ENCODE peak calls at places on chromosomes 2 and 18, in eight cellular contexts. One of them, this sample, is unnamed.

GRCh38 chr2:167135691-167136090 is 247.4 kb downstream of the XIRP2 start:
- DNase-seq in CD8-positive, alpha-beta T cell: no peak
- DNase-seq in uterus: no peak
- DNase-seq in neural crest cell: no peak
- DNase-seq in cardiac fibroblast: peak
- DNase-seq in fibroblast of pulmonary artery: peak
- DNase-seq in pancreas: no peak
- DNase-seq in MCF 10A: no peak
- DNase-seq in this sample: no peak

GRCh38 chr18:77129150-77129551 is 3.4 kb downstream of the MBP start:
- DNase-seq in neural crest cell: no peak
- DNase-seq in uterus: peak
- DNase-seq in MCF 10A: peak
- DNase-seq in CD8-positive, alpha-beta T cell: no peak
- DNase-seq in fibroblast of pulmonary artery: peak
- DNase-seq in cardiac fibroblast: peak
- DNase-seq in pancreas: no peak
- DNase-seq in this sample: no peak

GRCh38 chr2:231671617-231672350 is 36.5 kb upstream of the PTMA start:
- DNase-seq in MCF 10A: no peak
- DNase-seq in neural crest cell: no peak
- DNase-seq in pancreas: no peak
- DNase-seq in uterus: no peak
- DNase-seq in cardiac fibroblast: no peak
- DNase-seq in CD8-positive, alpha-beta T cell: no peak
- DNase-seq in fibroblast of pulmonary artery: no peak
- DNase-seq in this sample: peak

GRCh38 chr18:7066965-7067555 is 50.5 kb downstream of the LAMA1 start:
- DNase-seq in neural crest cell: no peak
- DNase-seq in uterus: no peak
- DNase-seq in CD8-positive, alpha-beta T cell: no peak
- DNase-seq in fibroblast of pulmonary artery: peak
- DNase-seq in pancreas: no peak
- DNase-seq in MCF 10A: no peak
- DNase-seq in cardiac fibroblast: peak
- DNase-seq in this sample: no peak

GRCh38 chr2:100767224-100767653 is 52.7 kb upstream of the NPAS2 start:
- DNase-seq in pancreas: no peak
- DNase-seq in fibroblast of pulmonary artery: peak
- DNase-seq in cardiac fibroblast: peak
- DNase-seq in neural crest cell: no peak
- DNase-seq in MCF 10A: peak
- DNase-seq in uterus: no peak
- DNase-seq in CD8-positive, alpha-beta T cell: no peak
- DNase-seq in this sample: no peak

GRCh38 chr2:221518201-221518936 is 53.7 kb downstream of the EPHA4 start:
- DNase-seq in cardiac fibroblast: no peak
- DNase-seq in uterus: peak
- DNase-seq in fibroblast of pulmonary artery: peak
- DNase-seq in pancreas: no peak
- DNase-seq in neural crest cell: no peak
- DNase-seq in CD8-positive, alpha-beta T cell: peak
- DNase-seq in MCF 10A: no peak
- DNase-seq in this sample: no peak

GRCh38 chr2:227460833-227461232 is 11.1 kb upstream of the AGFG1 start:
- DNase-seq in fibroblast of pulmonary artery: no peak
- DNase-seq in cardiac fibroblast: peak
- DNase-seq in pancreas: no peak
- DNase-seq in uterus: no peak
- DNase-seq in MCF 10A: no peak
- DNase-seq in neural crest cell: no peak
- DNase-seq in CD8-positive, alpha-beta T cell: no peak
- DNase-seq in this sample: no peak

GRCh38 chr18:48990497-48991298 is 39.9 kb upstream of the SMAD7 start:
- DNase-seq in pancreas: no peak
- DNase-seq in CD8-positive, alpha-beta T cell: no peak
- DNase-seq in fibroblast of pulmonary artery: peak
- DNase-seq in neural crest cell: no peak
- DNase-seq in uterus: no peak
- DNase-seq in MCF 10A: peak
- DNase-seq in cardiac fibroblast: peak
- DNase-seq in this sample: no peak

GRCh38 chr2:12619975-12620374 is 96.8 kb upstream of the TRIB2 start:
- DNase-seq in cardiac fibroblast: peak
- DNase-seq in MCF 10A: peak
- DNase-seq in fibroblast of pulmonary artery: peak
- DNase-seq in pancreas: no peak
- DNase-seq in neural crest cell: no peak
- DNase-seq in CD8-positive, alpha-beta T cell: no peak
- DNase-seq in uterus: no peak
- DNase-seq in this sample: no peak

GRCh38 chr2:219300022-219300421 is 9.2 kb downstream of the PTPRN start:
- DNase-seq in cardiac fibroblast: no peak
- DNase-seq in pancreas: no peak
- DNase-seq in uterus: no peak
- DNase-seq in neural crest cell: no peak
- DNase-seq in MCF 10A: no peak
- DNase-seq in fibroblast of pulmonary artery: no peak
- DNase-seq in CD8-positive, alpha-beta T cell: no peak
- DNase-seq in this sample: no peak

GRCh38 chr18:74489631-74490030 is 6.5 kb upstream of the CNDP2 start:
- DNase-seq in MCF 10A: no peak
- DNase-seq in cardiac fibroblast: peak
- DNase-seq in pancreas: no peak
- DNase-seq in uterus: no peak
- DNase-seq in neural crest cell: no peak
- DNase-seq in CD8-positive, alpha-beta T cell: no peak
- DNase-seq in fibroblast of pulmonary artery: peak
- DNase-seq in this sample: no peak

GRCh38 chr2:96692094-96692971 is 47.5 kb downstream of the LMAN2L start:
- DNase-seq in uterus: no peak
- DNase-seq in neural crest cell: no peak
- DNase-seq in MCF 10A: no peak
- DNase-seq in CD8-positive, alpha-beta T cell: no peak
- DNase-seq in fibroblast of pulmonary artery: no peak
- DNase-seq in pancreas: no peak
- DNase-seq in cardiac fibroblast: no peak
- DNase-seq in this sample: no peak

GRCh38 chr18:45019469-45019868 is 338.8 kb downstream of the SETBP1 start:
- DNase-seq in uterus: no peak
- DNase-seq in CD8-positive, alpha-beta T cell: no peak
- DNase-seq in cardiac fibroblast: no peak
- DNase-seq in neural crest cell: no peak
- DNase-seq in pancreas: no peak
- DNase-seq in MCF 10A: no peak
- DNase-seq in fibroblast of pulmonary artery: no peak
- DNase-seq in this sample: no peak

GRCh38 chr2:44291281-44292248 is 16.3 kb downstream of the SLC3A1 start:
- DNase-seq in neural crest cell: no peak
- DNase-seq in CD8-positive, alpha-beta T cell: no peak
- DNase-seq in fibroblast of pulmonary artery: peak
- DNase-seq in MCF 10A: peak
- DNase-seq in cardiac fibroblast: peak
- DNase-seq in uterus: peak
- DNase-seq in pancreas: peak
- DNase-seq in this sample: no peak

GRCh38 chr2:127045792-127046501 is 61.0 kb downstream of the BIN1 start:
- DNase-seq in neural crest cell: no peak
- DNase-seq in cardiac fibroblast: no peak
- DNase-seq in pancreas: peak
- DNase-seq in MCF 10A: no peak
- DNase-seq in uterus: no peak
- DNase-seq in CD8-positive, alpha-beta T cell: no peak
- DNase-seq in fibroblast of pulmonary artery: no peak
- DNase-seq in this sample: no peak

GRCh38 chr2:217433522-217433921 is 569.3 kb downstream of the TNS1 start:
- DNase-seq in cardiac fibroblast: no peak
- DNase-seq in pancreas: no peak
- DNase-seq in fibroblast of pulmonary artery: no peak
- DNase-seq in uterus: peak
- DNase-seq in neural crest cell: no peak
- DNase-seq in MCF 10A: no peak
- DNase-seq in CD8-positive, alpha-beta T cell: no peak
- DNase-seq in this sample: no peak

GRCh38 chr2:189285962-189286648 is 106.5 kb upstream of the COL5A2 start:
- DNase-seq in neural crest cell: no peak
- DNase-seq in fibroblast of pulmonary artery: peak
- DNase-seq in MCF 10A: peak
- DNase-seq in CD8-positive, alpha-beta T cell: no peak
- DNase-seq in uterus: peak
- DNase-seq in cardiac fibroblast: peak
- DNase-seq in pancreas: no peak
- DNase-seq in this sample: no peak

GRCh38 chr2:73892631-73893329 is at the start of gene ACTG2:
- DNase-seq in pancreas: no peak
- DNase-seq in cardiac fibroblast: no peak
- DNase-seq in uterus: peak
- DNase-seq in fibroblast of pulmonary artery: no peak
- DNase-seq in CD8-positive, alpha-beta T cell: no peak
- DNase-seq in MCF 10A: no peak
- DNase-seq in neural crest cell: no peak
- DNase-seq in this sample: no peak

GRCh38 chr2:62760555-62760954 is 55.0 kb downstream of the EHBP1 start:
- DNase-seq in cardiac fibroblast: peak
- DNase-seq in pancreas: no peak
- DNase-seq in fibroblast of pulmonary artery: peak
- DNase-seq in CD8-positive, alpha-beta T cell: no peak
- DNase-seq in MCF 10A: peak
- DNase-seq in uterus: no peak
- DNase-seq in neural crest cell: no peak
- DNase-seq in this sample: no peak

GRCh38 chr2:230441188-230441897 is 25.3 kb downstream of the SP100 start:
- DNase-seq in cardiac fibroblast: peak
- DNase-seq in pancreas: no peak
- DNase-seq in MCF 10A: no peak
- DNase-seq in CD8-positive, alpha-beta T cell: peak
- DNase-seq in fibroblast of pulmonary artery: peak
- DNase-seq in neural crest cell: no peak
- DNase-seq in uterus: no peak
- DNase-seq in this sample: no peak

GRCh38 chr2:99598435-99598834 is 108.6 kb upstream of the REV1 start:
- DNase-seq in pancreas: no peak
- DNase-seq in uterus: no peak
- DNase-seq in neural crest cell: no peak
- DNase-seq in CD8-positive, alpha-beta T cell: no peak
- DNase-seq in fibroblast of pulmonary artery: no peak
- DNase-seq in cardiac fibroblast: no peak
- DNase-seq in MCF 10A: no peak
- DNase-seq in this sample: no peak

GRCh38 chr18:61833387-61833786 is 59.4 kb downstream of the RNF152 start:
- DNase-seq in cardiac fibroblast: peak
- DNase-seq in fibroblast of pulmonary artery: peak
- DNase-seq in MCF 10A: no peak
- DNase-seq in neural crest cell: no peak
- DNase-seq in pancreas: no peak
- DNase-seq in CD8-positive, alpha-beta T cell: no peak
- DNase-seq in uterus: no peak
- DNase-seq in this sample: no peak
- TF ChIP-seq CTCF in cardiac fibroblast: no peak
- TF ChIP-seq CTCF in fibroblast of pulmonary artery: no peak
- TF ChIP-seq CTCF in MCF 10A: no peak
- TF ChIP-seq CTCF in neural crest cell: no peak
- TF ChIP-seq CTCF in pancreas: no peak
- TF ChIP-seq CTCF in CD8-positive, alpha-beta T cell: no peak
- TF ChIP-seq CTCF in uterus: no peak
- TF ChIP-seq CTCF in this sample: no peak

GRCh38 chr2:49616800-49617199 is 462.5 kb upstream of the FSHR start:
- DNase-seq in MCF 10A: peak
- DNase-seq in neural crest cell: no peak
- DNase-seq in uterus: no peak
- DNase-seq in pancreas: no peak
- DNase-seq in CD8-positive, alpha-beta T cell: no peak
- DNase-seq in cardiac fibroblast: peak
- DNase-seq in fibroblast of pulmonary artery: peak
- DNase-seq in this sample: no peak
- TF ChIP-seq CTCF in MCF 10A: peak
- TF ChIP-seq CTCF in neural crest cell: peak
- TF ChIP-seq CTCF in uterus: peak
- TF ChIP-seq CTCF in pancreas: no peak
- TF ChIP-seq CTCF in CD8-positive, alpha-beta T cell: no peak
- TF ChIP-seq CTCF in cardiac fibroblast: peak
- TF ChIP-seq CTCF in fibroblast of pulmonary artery: peak
- TF ChIP-seq CTCF in this sample: peak

DNA sequence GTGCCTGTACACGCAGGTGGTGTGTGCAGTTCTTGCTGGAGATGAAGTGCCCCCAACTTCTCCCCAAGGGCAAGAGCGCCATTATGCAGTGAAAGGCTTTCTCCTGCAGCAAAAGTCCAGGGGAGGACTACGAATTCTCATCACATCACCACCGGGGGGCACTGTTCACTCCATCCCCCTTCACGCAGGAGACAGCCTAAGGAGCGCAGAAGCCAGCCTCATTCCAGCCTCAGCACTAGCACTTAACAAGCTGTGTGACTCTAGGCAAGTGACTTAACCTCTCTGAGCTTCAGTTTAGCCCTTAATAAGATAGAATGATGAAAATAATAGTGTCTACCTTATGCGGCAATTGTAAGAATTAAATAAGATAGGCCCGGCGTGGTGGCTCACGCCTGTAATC is 32.3 kb downstream of the DNMT3A start:
- DNase-seq in neural crest cell: peak
- DNase-seq in pancreas: no peak
- DNase-seq in MCF 10A: peak
- DNase-seq in uterus: no peak
- DNase-seq in cardiac fibroblast: peak
- DNase-seq in fibroblast of pulmonary artery: peak
- DNase-seq in CD8-positive, alpha-beta T cell: peak
- DNase-seq in this sample: peak
- TF ChIP-seq CTCF in neural crest cell: peak
- TF ChIP-seq CTCF in pancreas: no peak
- TF ChIP-seq CTCF in MCF 10A: peak
- TF ChIP-seq CTCF in uterus: peak
- TF ChIP-seq CTCF in cardiac fibroblast: peak
- TF ChIP-seq CTCF in fibroblast of pulmonary artery: peak
- TF ChIP-seq CTCF in CD8-positive, alpha-beta T cell: peak
- TF ChIP-seq CTCF in this sample: peak

GRCh38 chr2:134462275-134462674 is 208.4 kb downstream of the MGAT5 start:
- DNase-seq in cardiac fibroblast: no peak
- DNase-seq in pancreas: no peak
- DNase-seq in CD8-positive, alpha-beta T cell: no peak
- DNase-seq in MCF 10A: no peak
- DNase-seq in neural crest cell: no peak
- DNase-seq in fibroblast of pulmonary artery: no peak
- DNase-seq in uterus: no peak
- DNase-seq in this sample: no peak

GRCh38 chr2:134459706-134460406 is 206.0 kb downstream of the MGAT5 start:
- DNase-seq in CD8-positive, alpha-beta T cell: no peak
- DNase-seq in uterus: no peak
- DNase-seq in pancreas: no peak
- DNase-seq in neural crest cell: no peak
- DNase-seq in cardiac fibroblast: no peak
- DNase-seq in MCF 10A: no peak
- DNase-seq in fibroblast of pulmonary artery: no peak
- DNase-seq in this sample: no peak

GRCh38 chr2:134462791-134463725 is 209.2 kb downstream of the MGAT5 start:
- DNase-seq in uterus: no peak
- DNase-seq in fibroblast of pulmonary artery: no peak
- DNase-seq in cardiac fibroblast: no peak
- DNase-seq in CD8-positive, alpha-beta T cell: no peak
- DNase-seq in pancreas: no peak
- DNase-seq in neural crest cell: no peak
- DNase-seq in MCF 10A: no peak
- DNase-seq in this sample: no peak

GRCh38 chr2:134460583-134460998 is 206.7 kb downstream of the MGAT5 start:
- DNase-seq in fibroblast of pulmonary artery: peak
- DNase-seq in pancreas: peak
- DNase-seq in cardiac fibroblast: peak
- DNase-seq in neural crest cell: peak
- DNase-seq in MCF 10A: peak
- DNase-seq in uterus: no peak
- DNase-seq in CD8-positive, alpha-beta T cell: no peak
- DNase-seq in this sample: peak

GRCh38 chr2:134461511-134461910 is 207.6 kb downstream of the MGAT5 start:
- DNase-seq in fibroblast of pulmonary artery: peak
- DNase-seq in cardiac fibroblast: peak
- DNase-seq in uterus: no peak
- DNase-seq in CD8-positive, alpha-beta T cell: no peak
- DNase-seq in MCF 10A: peak
- DNase-seq in neural crest cell: no peak
- DNase-seq in pancreas: no peak
- DNase-seq in this sample: no peak
- TF ChIP-seq CTCF in fibroblast of pulmonary artery: no peak
- TF ChIP-seq CTCF in cardiac fibroblast: no peak
- TF ChIP-seq CTCF in uterus: no peak
- TF ChIP-seq CTCF in CD8-positive, alpha-beta T cell: no peak
- TF ChIP-seq CTCF in MCF 10A: no peak
- TF ChIP-seq CTCF in neural crest cell: no peak
- TF ChIP-seq CTCF in pancreas: no peak
- TF ChIP-seq CTCF in this sample: no peak

This sample was measured in glutamatergic neuron.